ENCODE peak calls at places on chromosomes 2 and 18, in ten cellular contexts. T is IMR-90, V is hepatocyte, Q is A549, B is Peyer's patch, R is bronchial epithelial cell, C is NB4, S is AG04450, I is DND-41, U is fibroblast of villous mesenchyme. M is an unnamed sample.

GRCh38 chr2:54589340-54590215 is 133.5 kb downstream of the SPTBN1 start:
- DNase-seq in T (peak), V (peak), Q (peak), B (peak), R (peak), C (peak), S (no peak), I (peak), U (peak), M (no peak)

GRCh38 chr2:5093518-5093917 is 598.7 kb upstream of the SOX11 start:
- DNase-seq in T (no peak), V (no peak), Q (no peak), B (no peak), R (no peak), C (no peak), S (no peak), I (no peak), U (no peak), M (no peak)

GRCh38 chr2:224882291-224883171 is 159.7 kb downstream of the DOCK10 start:
- DNase-seq in T (peak), V (no peak), Q (peak), B (no peak), R (peak), C (peak), S (peak), I (no peak), U (peak), M (peak)

GRCh38 chr2:224983719-224984388 is 58.4 kb downstream of the DOCK10 start:
- DNase-seq in T (peak), V (peak), Q (no peak), B (no peak), R (no peak), C (no peak), S (no peak), I (no peak), U (peak), M (peak)

GRCh38 chr2:233147136-233147828 is 87.1 kb downstream of the INPP5D start:
- DNase-seq in T (no peak), V (no peak), Q (no peak), B (no peak), R (no peak), C (no peak), S (no peak), I (no peak), U (no peak), M (no peak)

GRCh38 chr2:190615555-190616200 is 33.2 kb upstream of the NAB1 start:
- DNase-seq in T (no peak), V (no peak), Q (no peak), B (no peak), R (no peak), C (no peak), S (no peak), I (no peak), U (no peak), M (no peak)

GRCh38 chr2:8551622-8552074 is 130.2 kb upstream of the ID2 start:
- DNase-seq in T (no peak), V (no peak), Q (no peak), B (peak), R (no peak), C (peak), S (no peak), I (peak), U (no peak), M (no peak)

GRCh38 chr18:73752546-73752945 is 395.1 kb downstream of the FBXO15 start:
- DNase-seq in T (peak), V (no peak), Q (peak), B (no peak), R (peak), C (no peak), S (no peak), I (no peak), U (peak), M (peak)

GRCh38 chr2:12044857-12045256 is 298.4 kb downstream of the LPIN1 start:
- DNase-seq in T (no peak), V (no peak), Q (no peak), B (peak), R (no peak), C (peak), S (no peak), I (peak), U (no peak), M (no peak)

GRCh38 chr2:120205901-120206581 is 17.2 kb downstream of the TMEM185B start:
- DNase-seq in T (no peak), V (peak), Q (no peak), B (peak), R (no peak), C (peak), S (no peak), I (peak), U (peak), M (no peak)

GRCh38 chr2:35827086-35827485 is 528.5 kb upstream of the CRIM1 start:
- DNase-seq in T (no peak), V (no peak), Q (no peak), B (no peak), R (no peak), C (no peak), S (no peak), I (no peak), U (no peak), M (no peak)

GRCh38 chr2:147485210-147485851 is 359.5 kb upstream of the ACVR2A start:
- DNase-seq in T (no peak), V (no peak), Q (no peak), B (no peak), R (no peak), C (no peak), S (no peak), I (no peak), U (no peak), M (no peak)

GRCh38 chr2:5978352-5978751 is 286.2 kb downstream of the SOX11 start:
- DNase-seq in T (no peak), V (no peak), Q (no peak), B (no peak), R (no peak), C (no peak), S (no peak), I (no peak), U (no peak), M (no peak)

GRCh38 chr2:10311736-10312135 is 9.0 kb downstream of the HPCAL1 start:
- DNase-seq in T (no peak), V (no peak), Q (no peak), B (no peak), R (no peak), C (no peak), S (no peak), I (no peak), U (no peak), M (no peak)

GRCh38 chr2:163086940-163087339 is 248.4 kb upstream of the KCNH7 start:
- DNase-seq in T (no peak), V (no peak), Q (no peak), B (no peak), R (no peak), C (no peak), S (no peak), I (no peak), U (no peak), M (no peak)

GRCh38 chr2:150535176-150535575 is 47.7 kb upstream of the RND3 start:
- DNase-seq in T (no peak), V (no peak), Q (no peak), B (no peak), R (peak), C (no peak), S (no peak), I (no peak), U (no peak), M (no peak)

GRCh38 chr2:10914272-10914693 is 2.5 kb downstream of the KCNF1 start:
- DNase-seq in T (no peak), V (peak), Q (peak), B (peak), R (no peak), C (peak), S (no peak), I (no peak), U (no peak), M (no peak)

GRCh38 chr2:174335605-174336402 is 1.1 kb downstream of the SP9 start:
- DNase-seq in T (no peak), V (peak), Q (peak), B (no peak), R (no peak), C (peak), S (no peak), I (no peak), U (no peak), M (no peak)

GRCh38 chr18:78709271-78709809 is 270.3 kb upstream of the SALL3 start:
- DNase-seq in T (no peak), V (no peak), Q (no peak), B (no peak), R (no peak), C (no peak), S (no peak), I (no peak), U (no peak), M (no peak)

GRCh38 chr18:8480506-8481328 is 128.5 kb upstream of the RAB12 start:
- DNase-seq in T (peak), V (peak), Q (peak), B (peak), R (peak), C (peak), S (peak), I (peak), U (peak), M (peak)

GRCh38 chr2:72185166-72185565 is 37.5 kb upstream of the CYP26B1 start:
- DNase-seq in T (no peak), V (no peak), Q (no peak), B (no peak), R (no peak), C (no peak), S (no peak), I (no peak), U (no peak), M (no peak)

GRCh38 chr2:150679456-150680120 is 192.1 kb upstream of the RND3 start:
- DNase-seq in T (peak), V (no peak), Q (no peak), B (no peak), R (no peak), C (no peak), S (no peak), I (no peak), U (no peak), M (no peak)

GRCh38 chr2:128092656-128093055 is 1.7 kb downstream of the UGGT1 start:
- DNase-seq in T (no peak), V (no peak), Q (no peak), B (no peak), R (no peak), C (no peak), S (no peak), I (no peak), U (peak), M (no peak)

GRCh38 chr2:21395366-21395765 is 271.6 kb downstream of the TDRD15 start:
- DNase-seq in T (no peak), V (peak), Q (peak), B (no peak), R (no peak), C (peak), S (no peak), I (no peak), U (no peak), M (no peak)

GRCh38 chr2:98935111-98935770 is 784 bp downstream of the CRACDL start:
- DNase-seq in T (no peak), V (no peak), Q (no peak), B (no peak), R (peak), C (no peak), S (no peak), I (no peak), U (no peak), M (no peak)

GRCh38 chr2:105600949-105601708 is 143.6 kb upstream of the NCK2 start:
- DNase-seq in T (no peak), V (peak), Q (no peak), B (no peak), R (no peak), C (no peak), S (no peak), I (no peak), U (peak), M (no peak)

GRCh38 chr2:173472112-173472511 is 117.4 kb downstream of the CDCA7 start:
- DNase-seq in T (no peak), V (no peak), Q (no peak), B (no peak), R (no peak), C (no peak), S (no peak), I (no peak), U (no peak), M (no peak)

GRCh38 chr18:79519751-79520472 is 124.2 kb downstream of the NFATC1 start:
- DNase-seq in T (peak), V (peak), Q (no peak), B (peak), R (no peak), C (no peak), S (no peak), I (no peak), U (peak), M (no peak)

GRCh38 chr2:206521612-206522011 is 78.3 kb downstream of the ADAM23 start:
- DNase-seq in T (no peak), V (no peak), Q (no peak), B (no peak), R (no peak), C (peak), S (no peak), I (no peak), U (no peak), M (no peak)

GRCh38 chr2:68240446-68240845 is 11.9 kb downstream of the PPP3R1 start:
- DNase-seq in T (no peak), V (no peak), Q (no peak), B (no peak), R (no peak), C (no peak), S (no peak), I (no peak), U (no peak), M (no peak)

GRCh38 chr2:222054813-222055212 is 244.0 kb downstream of the PAX3 start:
- DNase-seq in T (no peak), V (no peak), Q (no peak), B (no peak), R (no peak), C (no peak), S (no peak), I (no peak), U (peak), M (no peak)

GRCh38 chr2:196758474-196759377 is 40.8 kb downstream of the GTF3C3 start:
- DNase-seq in T (peak), V (no peak), Q (peak), B (no peak), R (peak), C (no peak), S (no peak), I (no peak), U (peak), M (peak)

GRCh38 chr2:238290079-238290478 is 1.7 kb upstream of the PER2 start:
- DNase-seq in T (no peak), V (peak), Q (peak), B (peak), R (peak), C (peak), S (no peak), I (peak), U (no peak), M (peak)

GRCh38 chr2:222671259-222672067 is at the start of gene MOGAT1:
- DNase-seq in T (no peak), V (peak), Q (no peak), B (peak), R (no peak), C (no peak), S (no peak), I (no peak), U (no peak), M (peak)

GRCh38 chr2:234730066-234730640 is 221.7 kb upstream of the SH3BP4 start:
- DNase-seq in T (no peak), V (no peak), Q (no peak), B (no peak), R (no peak), C (peak), S (no peak), I (no peak), U (no peak), M (no peak)

GRCh38 chr2:6233932-6234331 is 541.7 kb downstream of the SOX11 start:
- DNase-seq in T (no peak), V (no peak), Q (no peak), B (no peak), R (no peak), C (no peak), S (no peak), I (no peak), U (no peak), M (no peak)

GRCh38 chr2:86616502-86616901 is 7.2 kb downstream of the RNF103 start:
- DNase-seq in T (no peak), V (no peak), Q (no peak), B (no peak), R (no peak), C (no peak), S (no peak), I (no peak), U (no peak), M (no peak)

GRCh38 chr2:46749042-46749461 is 166.6 kb downstream of the MCFD2 start:
- DNase-seq in T (peak), V (peak), Q (peak), B (no peak), R (peak), C (peak), S (peak), I (no peak), U (peak), M (peak)

GRCh38 chr2:24351981-24352380 is 8.4 kb downstream of the ITSN2 start:
- DNase-seq in T (no peak), V (no peak), Q (no peak), B (no peak), R (no peak), C (no peak), S (no peak), I (no peak), U (no peak), M (no peak)
- TF ChIP-seq CTCF in T (no peak), V (peak), Q (no peak), B (no peak), R (no peak), C (no peak), S (peak), I (no peak), U (no peak), M (no peak)

GRCh38 chr2:28401-28975 is 17.8 kb downstream of the FAM110C start:
- DNase-seq in T (no peak), V (no peak), Q (no peak), B (no peak), R (no peak), C (peak), S (no peak), I (no peak), U (no peak), M (no peak)

GRCh38 chr2:23283-23682 is 23.0 kb downstream of the FAM110C start:
- DNase-seq in T (no peak), V (no peak), Q (no peak), B (no peak), R (no peak), C (no peak), S (no peak), I (no peak), U (no peak), M (no peak)

GRCh38 chr2:26891-27290 is 19.4 kb downstream of the FAM110C start:
- DNase-seq in T (no peak), V (no peak), Q (no peak), B (no peak), R (no peak), C (no peak), S (no peak), I (no peak), U (no peak), M (no peak)

GRCh38 chr2:19508-19907 is 26.8 kb downstream of the FAM110C start:
- DNase-seq in T (no peak), V (no peak), Q (no peak), B (peak), R (no peak), C (no peak), S (no peak), I (no peak), U (no peak), M (no peak)

DNA sequence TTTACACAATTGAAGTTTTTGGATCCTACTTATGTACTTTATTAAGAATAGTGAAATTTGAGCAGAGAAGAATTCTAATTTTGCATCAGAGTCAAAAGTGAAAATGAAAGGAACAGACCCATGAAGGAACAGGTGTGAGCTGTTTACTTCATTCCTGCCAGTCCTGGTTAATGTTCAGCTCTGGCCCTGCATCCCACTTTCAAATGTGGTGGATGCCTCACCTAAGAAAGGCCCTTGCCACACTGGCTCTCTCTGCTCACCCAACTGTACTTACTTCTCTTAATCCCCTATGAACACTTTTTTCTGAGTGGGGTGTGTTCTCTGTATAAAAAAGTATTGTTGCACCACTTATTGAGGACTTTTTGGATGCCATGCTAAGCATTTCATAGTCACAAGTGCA is 22.2 kb downstream of the FAM110C start:
- DNase-seq in T (no peak), V (no peak), Q (no peak), B (no peak), R (no peak), C (no peak), S (no peak), I (peak), U (no peak), M (no peak)
- H3K4me3 ChIP-seq in T (no peak), V (no peak), Q (no peak), B (no peak), R (no peak), C (no peak), S (no peak), I (no peak), U (no peak), M (no peak)

GRCh38 chr2:30677231-30677630 is 130.0 kb downstream of the CAPN13 start:
- DNase-seq in T (no peak), V (no peak), Q (no peak), B (no peak), R (no peak), C (no peak), S (no peak), I (no peak), U (no peak), M (no peak)
- TF ChIP-seq CTCF in T (no peak), V (no peak), Q (no peak), B (no peak), R (no peak), C (no peak), S (no peak), I (no peak), U (no peak), M (no peak)

GRCh38 chr2:19949071-19949470 is 40.8 kb downstream of the WDR35 start:
- DNase-seq in T (peak), V (no peak), Q (no peak), B (no peak), R (no peak), C (no peak), S (peak), I (no peak), U (peak), M (peak)
- H3K4me3 ChIP-seq in T (no peak), V (no peak), Q (no peak), B (no peak), R (no peak), C (no peak), S (no peak), I (no peak), U (no peak), M (no peak)

DNA sequence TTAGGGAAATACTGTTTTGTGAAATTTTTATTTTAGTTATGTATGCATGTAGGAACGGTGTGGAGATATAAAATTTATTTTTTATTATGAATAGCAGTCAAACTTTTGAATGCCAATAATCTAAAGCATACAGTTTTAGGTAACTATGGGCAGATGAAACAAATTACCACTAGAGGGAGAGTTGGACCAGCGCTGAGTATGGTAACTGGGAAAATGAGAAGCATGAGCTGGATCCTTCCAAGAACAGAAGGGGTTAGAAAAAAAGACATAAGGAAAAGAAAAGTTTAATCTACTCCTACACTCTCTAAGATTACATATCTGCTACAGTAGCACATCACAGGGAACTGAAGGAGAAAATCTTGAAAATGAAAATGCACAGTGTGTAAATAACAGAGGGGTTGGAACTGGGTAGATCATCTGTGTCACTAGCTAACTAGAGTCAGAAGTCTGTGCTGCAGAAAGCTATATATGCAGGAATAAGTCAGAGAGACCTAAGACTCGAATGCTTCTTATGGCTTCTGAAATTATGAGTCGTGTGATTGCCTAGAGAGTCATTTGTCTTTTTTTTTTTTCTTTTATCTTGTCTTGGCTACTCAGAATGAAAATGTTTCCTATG is 15.6 kb downstream of the REG3G start:
- DNase-seq in T (no peak), V (peak), Q (peak), B (no peak), R (peak), C (peak), S (no peak), I (no peak), U (no peak), M (no peak)
- TF ChIP-seq CTCF in T (peak), V (peak), Q (peak), B (peak), R (peak), C (peak), S (no peak), I (peak), U (no peak), M (no peak)